ENCODE peak calls at places on chromosomes 13 and 19, in ten cellular contexts. G, V, F, U, S, O, B, E, Y and R are unnamed samples.

GRCh38 chr19:33241091-33241529 is 15.5 kb upstream of the SLC7A10 start:
- DNase-seq in O (no peak), G (no peak), S (no peak), Y (no peak), F (no peak), V (no peak), B (no peak), U (no peak), E (no peak), R (no peak)

GRCh38 chr13:111206148-111206547 is 91.0 kb downstream of the ARHGEF7 start:
- DNase-seq in E (no peak), V (no peak), B (no peak), F (no peak), Y (no peak), U (no peak), G (no peak), S (no peak), O (peak; percentile 34), R (no peak)

GRCh38 chr19:32313866-32314265 is 31.5 kb upstream of the ZNF507 start:
- DNase-seq in S (no peak), E (no peak), U (no peak), F (no peak), O (no peak), Y (no peak), G (no peak), B (no peak), V (no peak), R (no peak)

GRCh38 chr19:1315470-1316166 is 29.9 kb downstream of the EFNA2 start:
- DNase-seq in Y (peak; percentile 81), G (peak; percentile 29), U (peak; percentile 78), B (no peak), E (peak; percentile 64), V (peak; percentile 83), S (no peak), F (no peak), O (peak; percentile 78), R (no peak)

GRCh38 chr13:111864566-111864965 is 202.4 kb upstream of the SOX1 start:
- DNase-seq in E (no peak), F (no peak), G (no peak), O (no peak), U (no peak), S (no peak), V (no peak), B (peak; percentile 66), Y (no peak), R (peak; percentile 23)

GRCh38 chr13:22061806-22062391 is 391.0 kb downstream of the FGF9 start:
- DNase-seq in F (no peak), B (peak; percentile 87), V (no peak), E (no peak), Y (no peak), O (no peak), G (no peak), U (peak; percentile 13), S (no peak), R (no peak)

GRCh38 chr13:29883941-29884518 is 33.6 kb upstream of the UBL3 start:
- DNase-seq in F (no peak), U (no peak), O (no peak), B (peak; percentile 37), V (no peak), G (no peak), S (no peak), E (no peak), Y (no peak), R (no peak)

GRCh38 chr13:105543742-105544141 is 991.7 kb downstream of the EFNB2 start:
- DNase-seq in V (no peak), F (no peak), O (no peak), G (no peak), Y (no peak), U (no peak), S (no peak), E (no peak), B (no peak), R (no peak)

GRCh38 chr13:97002581-97002980 is 8.3 kb upstream of the OXGR1 start:
- DNase-seq in V (no peak), Y (no peak), B (no peak), F (no peak), U (no peak), S (no peak), G (no peak), E (no peak), O (no peak), R (no peak)

GRCh38 chr13:97004886-97005285 is 10.6 kb upstream of the OXGR1 start:
- DNase-seq in E (no peak), Y (no peak), S (no peak), F (no peak), U (no peak), V (no peak), G (no peak), B (no peak), O (no peak), R (no peak)

GRCh38 chr13:97005631-97006262 is 11.5 kb upstream of the OXGR1 start:
- DNase-seq in E (no peak), F (no peak), O (no peak), G (no peak), B (no peak), U (no peak), Y (no peak), S (no peak), V (no peak), R (no peak)

GRCh38 chr13:97003071-97003470 is 8.8 kb upstream of the OXGR1 start:
- DNase-seq in U (no peak), O (no peak), Y (no peak), E (no peak), V (no peak), S (no peak), B (no peak), F (no peak), G (no peak), R (no peak)

GRCh38 chr13:97004096-97004876 is 10.0 kb upstream of the OXGR1 start:
- DNase-seq in E (no peak), F (no peak), Y (no peak), O (no peak), V (no peak), U (no peak), G (no peak), B (no peak), S (no peak), R (no peak)
- TF ChIP-seq POLR2AphosphoS5 in E (no peak), F (no peak), Y (no peak), O (no peak), V (no peak), U (no peak), G (no peak), B (no peak), S (no peak), R (no peak)

GRCh38 chr13:27264181-27264580 is 6.4 kb upstream of the RASL11A start:
- DNase-seq in E (no peak), F (no peak), O (no peak), G (no peak), U (no peak), B (no peak), Y (no peak), V (no peak), S (no peak), R (no peak)
- TF ChIP-seq POLR2AphosphoS5 in E (no peak), F (no peak), O (no peak), G (no peak), U (no peak), B (peak; percentile 37), Y (no peak), V (no peak), S (no peak), R (no peak)

GRCh38 chr19:7927605-7928333 is 1.8 kb upstream of the CTXN1 start:
- DNase-seq in G (no peak), F (no peak), Y (no peak), B (no peak), S (no peak), E (no peak), O (no peak), U (no peak), V (no peak), R (no peak)

GRCh38 chr19:7928334-7928706 is 2.4 kb upstream of the CTXN1 start:
- DNase-seq in V (no peak), E (no peak), U (no peak), F (no peak), Y (no peak), B (no peak), G (no peak), O (no peak), S (no peak), R (no peak)

GRCh38 chr19:7925171-7925837 is 631 bp downstream of the CTXN1 start:
- DNase-seq in F (no peak), O (peak; percentile 89), E (peak; percentile 77), B (no peak), V (peak; percentile 91), S (peak; percentile 91), Y (peak; percentile 93), U (peak; percentile 94), G (peak; percentile 73), R (peak; percentile 79)

GRCh38 chr19:7926021-7926726 is at the start of gene CTXN1:
- DNase-seq in O (peak; percentile 71), S (peak; percentile 88), G (peak; percentile 59), E (peak; percentile 81), F (peak; percentile 71), Y (peak; percentile 80), V (peak; percentile 92), U (peak; percentile 92), B (no peak), R (peak; percentile 91)

GRCh38 chr19:7926727-7927604 is 1.0 kb upstream of the CTXN1 start:
- DNase-seq in E (no peak), S (no peak), V (no peak), Y (no peak), B (no peak), O (no peak), G (no peak), F (no peak), U (no peak), R (no peak)
- TF ChIP-seq POLR2AphosphoS5 in E (no peak), S (no peak), V (no peak), Y (no peak), B (no peak), O (no peak), G (no peak), F (no peak), U (no peak), R (no peak)

GRCh38 chr13:28494537-28494860 is 429 bp downstream of the FLT1 start:
- DNase-seq in F (no peak), E (no peak), S (no peak), B (no peak), U (no peak), Y (no peak), G (no peak), V (peak; percentile 30), O (no peak), R (no peak)

GRCh38 chr13:28495586-28496564 is 947 bp upstream of the FLT1 start:
- DNase-seq in E (no peak), S (no peak), F (no peak), U (no peak), G (peak; percentile 67), O (peak; percentile 31), Y (no peak), V (peak; percentile 25), B (no peak), R (peak; percentile 56)

GRCh38 chr13:28492527-28493367 is 2.2 kb downstream of the FLT1 start:
- DNase-seq in S (no peak), G (no peak), V (no peak), Y (no peak), O (peak; percentile 63), U (no peak), F (no peak), B (no peak), E (no peak), R (no peak)

GRCh38 chr13:28494861-28495585 is at the start of gene FLT1:
- DNase-seq in O (peak; percentile 93), F (no peak), Y (no peak), B (no peak), E (no peak), U (peak; percentile 20), V (peak; percentile 25), G (peak; percentile 45), S (no peak), R (peak; percentile 39)

DNA sequence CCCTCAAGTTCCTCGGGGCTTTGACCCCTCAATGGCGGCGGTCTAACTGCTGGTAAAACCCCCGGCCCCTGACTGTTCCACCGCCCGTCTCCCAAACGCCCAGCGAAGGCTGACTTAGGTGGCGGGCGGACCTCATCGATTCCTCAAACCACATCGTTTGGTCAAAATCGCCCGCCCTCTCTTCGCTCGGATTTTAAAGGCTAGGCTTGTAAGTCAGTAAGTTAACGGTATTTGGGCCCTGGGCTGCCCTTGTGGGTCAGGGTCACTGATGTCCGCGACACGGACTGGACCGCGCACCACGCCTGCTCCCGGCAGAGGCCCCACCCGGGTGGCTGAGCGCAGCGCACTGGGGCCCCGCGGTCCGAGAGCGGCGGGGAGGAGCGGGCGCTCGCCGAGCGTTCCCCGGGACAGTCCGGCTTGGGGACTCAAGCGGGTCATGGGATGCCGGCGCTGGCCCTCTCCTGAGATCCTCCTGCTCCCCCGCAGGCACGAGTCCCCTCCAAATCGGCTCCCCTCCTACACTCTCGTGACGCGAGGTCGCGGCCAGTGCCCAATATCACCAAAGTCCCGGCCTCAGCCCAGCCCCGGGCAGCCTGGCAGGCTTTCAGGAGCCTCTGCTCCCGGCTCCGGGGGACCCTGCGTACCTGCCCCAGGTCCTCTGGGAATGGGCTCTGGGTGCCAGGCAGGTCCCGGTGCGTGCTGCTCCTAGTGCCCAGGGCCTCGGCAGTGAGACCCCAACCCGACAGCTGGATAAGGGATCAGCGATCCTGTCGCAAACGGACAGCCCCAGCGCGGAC is 990 bp downstream of the FLT1 start:
- DNase-seq in G (no peak), B (no peak), V (peak; percentile 32), F (no peak), U (peak; percentile 18), S (no peak), Y (no peak), E (no peak), O (peak; percentile 59), R (peak; percentile 72)
- TF ChIP-seq POLR2AphosphoS5 in G (no peak), B (no peak), V (no peak), F (no peak), U (no peak), S (no peak), Y (no peak), E (no peak), O (no peak), R (no peak)